ENCODE peak calls at places on chromosomes 2 and 18, in four cellular contexts. One of them, this sample, is unnamed.

GRCh38 chr18:32048507-32049091 is 30.0 kb downstream of the RNF125 start:
- DNase-seq in fibroblast of the aortic adventitia: peak
- DNase-seq in choroid plexus epithelial cell: peak
- DNase-seq in osteocyte: no peak
- DNase-seq in this sample: peak

GRCh38 chr18:53698907-53699306 is 525.6 kb downstream of the MBD2 start:
- DNase-seq in fibroblast of the aortic adventitia: peak
- DNase-seq in choroid plexus epithelial cell: peak
- DNase-seq in osteocyte: no peak
- DNase-seq in this sample: no peak

GRCh38 chr2:30978044-30978443 is 160.2 kb downstream of the GALNT14 start:
- DNase-seq in fibroblast of the aortic adventitia: no peak
- DNase-seq in choroid plexus epithelial cell: no peak
- DNase-seq in osteocyte: no peak
- DNase-seq in this sample: no peak

GRCh38 chr18:79788096-79789085 is 9.3 kb upstream of the KCNG2 start:
- DNase-seq in fibroblast of the aortic adventitia: no peak
- DNase-seq in choroid plexus epithelial cell: peak
- DNase-seq in osteocyte: no peak
- DNase-seq in this sample: peak

GRCh38 chr2:138209009-138209408 is 244.7 kb downstream of the HNMT start:
- DNase-seq in fibroblast of the aortic adventitia: no peak
- DNase-seq in choroid plexus epithelial cell: no peak
- DNase-seq in osteocyte: no peak
- DNase-seq in this sample: no peak

GRCh38 chr2:159077869-159078268 is 109.4 kb downstream of the TANC1 start:
- DNase-seq in fibroblast of the aortic adventitia: no peak
- DNase-seq in choroid plexus epithelial cell: no peak
- DNase-seq in osteocyte: no peak
- DNase-seq in this sample: no peak

GRCh38 chr2:137387044-137387443 is 577.2 kb upstream of the HNMT start:
- DNase-seq in fibroblast of the aortic adventitia: no peak
- DNase-seq in choroid plexus epithelial cell: no peak
- DNase-seq in osteocyte: no peak
- DNase-seq in this sample: no peak

GRCh38 chr2:200966770-200967169 is 3.3 kb upstream of the ORC2 start:
- DNase-seq in fibroblast of the aortic adventitia: peak
- DNase-seq in choroid plexus epithelial cell: peak
- DNase-seq in osteocyte: no peak
- DNase-seq in this sample: no peak

GRCh38 chr2:164371916-164372315 is 249.4 kb downstream of the GRB14 start:
- DNase-seq in fibroblast of the aortic adventitia: no peak
- DNase-seq in choroid plexus epithelial cell: no peak
- DNase-seq in osteocyte: no peak
- DNase-seq in this sample: no peak

GRCh38 chr2:136225950-136226835 is 108.2 kb upstream of the CXCR4 start:
- DNase-seq in fibroblast of the aortic adventitia: no peak
- DNase-seq in choroid plexus epithelial cell: no peak
- DNase-seq in osteocyte: no peak
- DNase-seq in this sample: no peak

GRCh38 chr2:42726680-42727079 is 37.3 kb downstream of the OXER1 start:
- DNase-seq in fibroblast of the aortic adventitia: no peak
- DNase-seq in choroid plexus epithelial cell: no peak
- DNase-seq in osteocyte: no peak
- DNase-seq in this sample: no peak

GRCh38 chr2:42722328-42723190 is 41.4 kb downstream of the OXER1 start:
- DNase-seq in fibroblast of the aortic adventitia: peak
- DNase-seq in choroid plexus epithelial cell: peak
- DNase-seq in osteocyte: no peak
- DNase-seq in this sample: peak

GRCh38 chr2:42725657-42726056 is 38.3 kb downstream of the OXER1 start:
- DNase-seq in fibroblast of the aortic adventitia: no peak
- DNase-seq in choroid plexus epithelial cell: no peak
- DNase-seq in osteocyte: no peak
- DNase-seq in this sample: peak

GRCh38 chr2:42721898-42722297 is 42.0 kb downstream of the OXER1 start:
- DNase-seq in fibroblast of the aortic adventitia: no peak
- DNase-seq in choroid plexus epithelial cell: peak
- DNase-seq in osteocyte: no peak
- DNase-seq in this sample: no peak

DNA sequence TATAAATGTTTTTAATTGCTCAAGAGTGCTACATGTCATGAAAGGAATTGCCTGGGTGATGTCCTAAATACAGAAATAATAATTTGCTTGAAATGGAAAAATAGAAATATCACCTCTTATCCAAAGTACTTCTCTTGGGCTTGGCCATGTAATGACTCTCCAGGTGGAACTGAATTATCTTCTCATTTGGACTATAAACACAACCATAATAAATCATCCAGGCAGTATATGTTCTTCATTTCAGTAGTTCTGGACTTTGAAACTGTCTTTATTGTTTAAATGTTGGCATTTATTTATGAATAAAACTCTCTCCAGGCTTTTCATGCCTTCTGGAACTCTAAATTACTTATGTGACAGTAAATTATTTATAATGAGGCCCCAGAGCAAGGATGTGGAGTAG is 40.5 kb downstream of the OXER1 start:
- DNase-seq in fibroblast of the aortic adventitia: no peak
- DNase-seq in choroid plexus epithelial cell: no peak
- DNase-seq in osteocyte: no peak
- DNase-seq in this sample: no peak
- TF ChIP-seq CTCF in fibroblast of the aortic adventitia: no peak
- TF ChIP-seq CTCF in choroid plexus epithelial cell: no peak
- TF ChIP-seq CTCF in osteocyte: no peak
- TF ChIP-seq CTCF in this sample: no peak

GRCh38 chr2:160291382-160291781 is 91.3 kb upstream of the ITGB6 start:
- DNase-seq in fibroblast of the aortic adventitia: peak
- DNase-seq in choroid plexus epithelial cell: no peak
- DNase-seq in osteocyte: no peak
- DNase-seq in this sample: no peak
- TF ChIP-seq CTCF in fibroblast of the aortic adventitia: peak
- TF ChIP-seq CTCF in choroid plexus epithelial cell: peak
- TF ChIP-seq CTCF in osteocyte: no peak
- TF ChIP-seq CTCF in this sample: no peak

GRCh38 chr2:191870744-191871143 is 23.9 kb upstream of the CAVIN2 start:
- DNase-seq in fibroblast of the aortic adventitia: no peak
- DNase-seq in choroid plexus epithelial cell: peak
- DNase-seq in osteocyte: no peak
- DNase-seq in this sample: no peak
- TF ChIP-seq CTCF in fibroblast of the aortic adventitia: peak
- TF ChIP-seq CTCF in choroid plexus epithelial cell: peak
- TF ChIP-seq CTCF in osteocyte: peak
- TF ChIP-seq CTCF in this sample: no peak

GRCh38 chr18:58140366-58141325 is 96.6 kb downstream of the NEDD4L start:
- DNase-seq in fibroblast of the aortic adventitia: no peak
- DNase-seq in choroid plexus epithelial cell: no peak
- DNase-seq in osteocyte: no peak
- DNase-seq in this sample: no peak
- TF ChIP-seq CTCF in fibroblast of the aortic adventitia: no peak
- TF ChIP-seq CTCF in choroid plexus epithelial cell: no peak
- TF ChIP-seq CTCF in osteocyte: peak
- TF ChIP-seq CTCF in this sample: no peak

GRCh38 chr18:77423468-77423867 is 173.8 kb downstream of the GALR1 start:
- DNase-seq in fibroblast of the aortic adventitia: no peak
- DNase-seq in choroid plexus epithelial cell: no peak
- DNase-seq in osteocyte: no peak
- DNase-seq in this sample: no peak

GRCh38 chr18:77422974-77423373 is 173.3 kb downstream of the GALR1 start:
- DNase-seq in fibroblast of the aortic adventitia: no peak
- DNase-seq in choroid plexus epithelial cell: peak
- DNase-seq in osteocyte: no peak
- DNase-seq in this sample: no peak
- TF ChIP-seq CTCF in fibroblast of the aortic adventitia: no peak
- TF ChIP-seq CTCF in choroid plexus epithelial cell: peak
- TF ChIP-seq CTCF in osteocyte: no peak
- TF ChIP-seq CTCF in this sample: peak

DNA sequence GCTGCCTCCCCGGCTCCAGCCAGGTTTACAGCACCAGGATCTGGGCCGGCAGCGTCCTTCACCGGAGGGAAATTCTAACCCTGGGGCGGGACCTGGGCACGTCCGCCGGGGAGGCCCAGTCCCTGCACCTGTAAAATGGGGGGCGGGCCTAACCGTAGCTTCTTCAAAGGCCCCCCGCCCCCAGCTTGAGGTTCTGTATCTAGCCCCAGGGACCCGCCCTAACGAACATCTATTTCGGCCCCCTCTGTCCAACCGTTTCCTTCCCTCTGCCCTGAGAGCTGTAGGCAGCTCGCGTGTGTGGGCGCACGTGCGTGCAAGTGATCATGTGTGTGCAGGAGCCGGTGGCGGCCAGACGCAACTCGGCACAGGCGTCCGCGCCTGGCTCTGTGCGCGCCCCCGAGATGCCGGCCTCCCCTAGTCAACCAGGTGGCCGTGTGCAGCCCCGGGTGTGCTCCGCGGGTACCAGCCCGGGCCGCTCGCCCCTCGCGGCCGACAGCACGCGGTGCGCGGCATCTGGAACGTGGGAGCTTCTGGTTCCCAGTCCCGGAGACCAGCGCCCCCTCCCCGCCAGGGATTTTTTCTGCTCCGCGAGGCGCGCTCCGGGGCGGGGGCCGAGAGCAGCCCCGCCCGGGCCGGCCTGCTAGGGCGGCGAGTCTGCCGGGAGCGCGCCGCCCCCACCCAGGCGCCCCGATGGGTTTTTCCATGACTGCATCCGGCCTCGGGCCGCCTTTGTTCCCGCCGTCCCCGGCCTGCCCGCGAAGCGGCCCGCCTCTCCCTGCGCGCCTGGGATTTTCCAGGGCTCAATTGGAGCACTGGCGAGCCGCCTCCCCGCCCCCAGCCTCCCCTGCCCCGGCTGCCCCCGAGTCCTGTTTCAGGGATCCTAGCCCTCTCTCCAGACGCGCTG is 21.2 kb downstream of the TEX44 start:
- DNase-seq in fibroblast of the aortic adventitia: peak
- DNase-seq in choroid plexus epithelial cell: peak
- DNase-seq in osteocyte: peak
- DNase-seq in this sample: no peak
- TF ChIP-seq CTCF in fibroblast of the aortic adventitia: peak
- TF ChIP-seq CTCF in choroid plexus epithelial cell: no peak
- TF ChIP-seq CTCF in osteocyte: peak
- TF ChIP-seq CTCF in this sample: no peak

This sample was measured in CD14-positive monocyte.